ENCODE peak calls at places on chromosomes 16 and 17, in four cellular contexts. K is H1, L is HepG2, N is GM12878. M is an unnamed sample.
A peak's percentile ranks its signal among the peaks of the same experiment; 100 is the strongest.

GRCh38 chr17:46139365-46140210 is 53.6 kb downstream of the KANSL1 start:
- DNase-seq in K (no peak), L (no peak), N (no peak), M (no peak)

GRCh38 chr17:78789663-78790181 is 7.6 kb upstream of the CYTH1 start:
- DNase-seq in K (no peak), L (no peak), N (no peak), M (peak; percentile 46)

GRCh38 chr16:54048994-54049929 is 237.3 kb downstream of the IRX3 start:
- DNase-seq in K (peak; percentile 50), L (no peak), N (no peak), M (peak; percentile 44)

GRCh38 chr17:43908111-43908721 is 880 bp upstream of the MPP2 start:
- DNase-seq in K (no peak), L (no peak), N (no peak), M (peak; percentile 86)

GRCh38 chr16:11916524-11917285 is 949 bp upstream of the GSPT1 start:
- DNase-seq in K (no peak), L (peak; percentile 99), N (no peak), M (no peak)

GRCh38 chr17:74757502-74757901 is 9.1 kb downstream of the NHERF1 start:
- DNase-seq in K (no peak), L (no peak), N (no peak), M (peak; percentile 63)

GRCh38 chr16:29641561-29641960 is 21.5 kb upstream of the SPN start:
- DNase-seq in K (no peak), L (peak; percentile 53), N (no peak), M (no peak)

GRCh38 chr16:525520-526180 is 1.9 kb upstream of the CAPN15 start:
- DNase-seq in K (no peak), L (no peak), N (peak; percentile 62), M (no peak)

GRCh38 chr16:15564619-15565339 is 78.2 kb downstream of the MARF1 start:
- DNase-seq in K (no peak), L (no peak), N (no peak), M (no peak)

GRCh38 chr17:79565606-79566250 is 45.1 kb downstream of the RBFOX3 start:
- DNase-seq in K (no peak), L (no peak), N (no peak), M (no peak)

GRCh38 chr16:1134776-1135458 is 18.0 kb upstream of the CACNA1H start:
- DNase-seq in K (no peak), L (no peak), N (no peak), M (no peak)

GRCh38 chr17:72594248-72594647 is 473.4 kb downstream of the SOX9 start:
- DNase-seq in K (no peak), L (no peak), N (no peak), M (no peak)

GRCh38 chr16:2977440-2977839 is 2.8 kb downstream of the PKMYT1 start:
- DNase-seq in K (no peak), L (no peak), N (no peak), M (no peak)

GRCh38 chr17:36072431-36073121 is 8.5 kb downstream of the CCL18 start:
- DNase-seq in K (peak; percentile 27), L (peak; percentile 52), N (peak; percentile 69), M (peak; percentile 62)

GRCh38 chr16:19884611-19885455 is at the start of gene GPRC5B:
- DNase-seq in K (no peak), L (no peak), N (no peak), M (peak; percentile 91)

GRCh38 chr16:71339481-71340171 is 18.9 kb upstream of the CALB2 start:
- DNase-seq in K (no peak), L (no peak), N (no peak), M (no peak)

GRCh38 chr16:85056211-85056748 is 28.7 kb downstream of the KIAA0513 start:
- DNase-seq in K (no peak), L (peak; percentile 27), N (no peak), M (peak; percentile 46)

GRCh38 chr17:17497845-17498520 is 1.8 kb upstream of the RASD1 start:
- DNase-seq in K (no peak), L (no peak), N (no peak), M (no peak)

GRCh38 chr16:87926246-87927194 is 9.8 kb downstream of the CA5A start:
- DNase-seq in K (no peak), L (no peak), N (no peak), M (no peak)

GRCh38 chr17:46197526-46197925 is 4.3 kb upstream of the KANSL1 start:
- DNase-seq in K (no peak), L (no peak), N (no peak), M (no peak)

GRCh38 chr17:10797848-10798328 is 6.0 kb downstream of the TMEM238L start:
- DNase-seq in K (no peak), L (no peak), N (no peak), M (no peak)

GRCh38 chr17:73052923-73053322 is 39.6 kb downstream of the SLC39A11 start:
- DNase-seq in K (no peak), L (no peak), N (no peak), M (no peak)

GRCh38 chr17:74085434-74085833 is 118.0 kb upstream of the RPL38 start:
- DNase-seq in K (no peak), L (no peak), N (no peak), M (no peak)

GRCh38 chr17:71993363-71993762 is 127.5 kb upstream of the SOX9 start:
- DNase-seq in K (no peak), L (no peak), N (no peak), M (no peak)

GRCh38 chr17:9427460-9428315 is 147.9 kb downstream of the STX8 start:
- DNase-seq in K (no peak), L (no peak), N (no peak), M (no peak)

GRCh38 chr17:50080827-50081226 is 14.3 kb upstream of the PDK2 start:
- DNase-seq in K (no peak), L (no peak), N (no peak), M (no peak)

GRCh38 chr16:84207266-84207665 is 16.3 kb downstream of the ADAD2 start:
- DNase-seq in K (no peak), L (no peak), N (no peak), M (no peak)

GRCh38 chr17:40303706-40304450 is 5.1 kb upstream of the RARA start:
- DNase-seq in K (no peak), L (no peak), N (no peak), M (peak; percentile 56)
- TF ChIP-seq EP300 in K (no peak), L (no peak), N (no peak), M (peak; percentile 99)

GRCh38 chr17:5523249-5523648 is 36.9 kb downstream of the MIS12 start:
- DNase-seq in K (no peak), L (no peak), N (no peak), M (no peak)

GRCh38 chr17:5531019-5531418 is 44.7 kb downstream of the MIS12 start:
- DNase-seq in K (no peak), L (no peak), N (no peak), M (no peak)

GRCh38 chr17:5530265-5530782 is 44.0 kb downstream of the MIS12 start:
- DNase-seq in K (no peak), L (no peak), N (no peak), M (no peak)

GRCh38 chr17:5527647-5528250 is 41.4 kb downstream of the MIS12 start:
- DNase-seq in K (no peak), L (no peak), N (no peak), M (no peak)

DNA sequence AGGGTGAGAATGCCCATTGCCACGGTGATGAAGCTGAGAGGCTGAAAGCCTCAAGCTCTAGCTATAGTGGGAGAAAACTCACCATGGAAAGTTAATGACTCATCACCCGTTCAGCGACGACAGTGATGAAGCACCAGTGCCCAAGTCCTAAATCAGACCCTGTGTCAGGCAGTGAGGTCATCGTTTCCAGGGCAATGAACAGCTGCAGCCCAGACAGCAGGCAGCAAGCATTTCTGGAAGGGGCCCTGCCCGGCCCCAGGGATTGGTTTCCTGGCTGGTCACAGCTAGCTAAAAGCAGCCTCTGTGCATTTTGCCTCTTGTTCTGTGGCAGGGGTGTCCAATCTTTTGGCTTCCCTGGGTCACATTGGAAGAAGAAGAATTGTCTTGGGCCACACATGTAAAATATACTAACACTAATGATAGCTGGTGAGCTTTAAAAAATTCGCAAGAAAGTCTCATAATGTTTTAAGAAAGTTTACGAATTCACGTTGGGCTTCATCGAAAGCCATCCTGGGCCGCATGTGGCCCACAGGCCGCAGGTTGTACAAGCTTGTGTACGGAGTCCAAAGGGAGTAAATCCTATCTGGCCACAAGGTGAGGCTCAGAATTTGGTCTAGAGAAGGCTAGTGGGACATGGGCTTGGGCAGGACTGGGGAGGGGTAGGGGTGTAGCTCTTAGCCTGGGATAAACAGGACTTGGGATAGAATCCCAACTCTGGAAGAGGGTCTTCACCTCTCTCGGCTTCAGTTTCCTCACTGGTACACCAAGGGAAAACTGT is 40.6 kb downstream of the MIS12 start:
- DNase-seq in K (no peak), L (peak; percentile 59), N (no peak), M (peak; percentile 70)
- TF ChIP-seq TCF12 in K (no peak), L (no peak), N (peak; percentile 14), M (peak; percentile 98)

GRCh38 chr16:74743668-74744299 is 30.8 kb downstream of the FA2H start:
- DNase-seq in K (no peak), L (peak; percentile 52), N (no peak), M (no peak)
- TF ChIP-seq EP300 in K (no peak), L (no peak), N (no peak), M (no peak)

DNA sequence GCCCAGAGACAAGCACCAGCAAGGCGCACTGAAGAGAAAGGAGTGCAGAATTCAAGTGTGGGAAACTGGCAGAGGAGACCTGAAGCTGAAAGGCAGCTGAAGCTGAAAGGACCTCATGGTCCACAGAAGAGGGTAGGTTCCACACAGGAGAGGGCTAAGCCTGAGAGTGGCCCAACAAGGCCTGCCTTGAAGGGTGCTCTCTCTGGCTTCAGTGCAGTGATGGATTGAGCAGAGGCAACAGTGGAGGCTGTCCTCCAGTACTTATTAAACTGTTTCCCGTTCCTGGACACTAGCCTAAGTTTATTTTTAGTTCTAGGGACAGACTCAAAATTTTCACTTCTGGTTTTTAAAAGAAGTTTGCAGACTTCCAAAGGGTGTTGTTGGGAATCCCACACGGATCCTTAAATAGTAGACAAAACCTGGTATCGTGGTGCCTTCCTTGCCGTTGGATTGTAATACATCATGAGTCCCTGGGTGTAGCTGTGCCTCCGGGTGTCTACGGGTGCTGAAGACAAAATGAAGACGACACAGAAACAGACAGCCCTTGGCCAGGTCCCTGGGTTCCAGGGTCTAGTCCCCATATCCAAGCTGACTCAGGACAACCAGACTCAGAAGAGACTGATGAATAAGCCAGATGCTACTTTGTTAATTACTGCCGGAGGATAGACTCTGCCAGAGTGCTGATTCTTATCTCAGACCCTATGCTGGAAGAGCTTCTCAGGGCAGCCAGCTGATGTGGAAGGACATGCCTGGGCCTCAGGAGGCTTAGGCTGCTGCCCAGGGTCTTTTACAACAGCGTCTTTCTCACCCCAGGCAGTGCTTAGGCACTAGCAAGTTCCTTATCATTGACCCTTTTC is 7.0 kb upstream of the CMTM4 start:
- DNase-seq in K (no peak), L (no peak), N (no peak), M (peak; percentile 78)
- TF ChIP-seq TCF12 in K (no peak), L (no peak), N (no peak), M (peak; percentile 36)

GRCh38 chr16:9123871-9124270 is 32.4 kb downstream of the HAPSTR1 start:
- DNase-seq in K (no peak), L (no peak), N (no peak), M (no peak)
- TF ChIP-seq EP300 in K (no peak), L (no peak), N (no peak), M (no peak)

M was measured in SK-N-SH.